ENCODE peak calls at places on chromosome 14, in five cellular contexts. I is smooth muscle cell of the brain vasculature, D is AML-193, U is AG09309, H is astrocyte of the spinal cord. S is an unnamed sample.

GRCh38 chr14:89000007-89000942 is 175.8 kb downstream of the TTC8 start:
- DNase-seq in U (peak), H (peak), I (peak), D (peak), S (peak)

GRCh38 chr14:42469637-42470426 is 863.2 kb downstream of the LRFN5 start:
- DNase-seq in U (no peak), H (peak), D (no peak), I (no peak), S (no peak)

GRCh38 chr14:103186894-103187586 is 63.8 kb downstream of the TNFAIP2 start:
- DNase-seq in I (no peak), H (no peak), D (no peak), U (no peak), S (no peak)

GRCh38 chr14:89466460-89466859 is 49.4 kb upstream of the FOXN3 start:
- DNase-seq in U (no peak), D (peak), H (no peak), I (no peak), S (no peak)

GRCh38 chr14:92986254-92987147 is 63.6 kb downstream of the CHGA start:
- DNase-seq in U (no peak), H (peak), D (no peak), I (no peak), S (no peak)

GRCh38 chr14:76837524-76837923 is 11.3 kb downstream of the LRRC74A start:
- DNase-seq in D (no peak), H (no peak), U (no peak), I (no peak), S (no peak)

GRCh38 chr14:96722751-96723150 is 74.4 kb upstream of the VRK1 start:
- DNase-seq in U (no peak), I (no peak), D (no peak), H (no peak), S (no peak)

GRCh38 chr14:58566979-58567378 is 70.8 kb upstream of the DACT1 start:
- DNase-seq in D (no peak), H (no peak), I (no peak), U (no peak), S (no peak)

GRCh38 chr14:105117710-105118385 is 50.7 kb downstream of the JAG2 start:
- DNase-seq in D (no peak), U (no peak), I (no peak), H (no peak), S (no peak)

GRCh38 chr14:100715803-100716202 is 10.9 kb upstream of the DLK1 start:
- DNase-seq in I (no peak), D (no peak), H (no peak), U (no peak), S (no peak)

GRCh38 chr14:101872333-101872732 is 92.0 kb upstream of the DYNC1H1 start:
- DNase-seq in I (no peak), U (no peak), H (no peak), D (no peak), S (no peak)

S was measured in brain pericyte.